ENCODE peak calls at places on chromosomes 3 and 15, in seven cellular contexts. One of them, this sample, is unnamed.

GRCh38 chr15:74264081-74264501 is 28.0 kb downstream of the CCDC33 start:
- DNase-seq in iPS-NIHi11: peak; percentile 49
- DNase-seq in NCI-H460: no peak
- DNase-seq in retina: peak; percentile 43
- DNase-seq in mesenteric fat pad: no peak
- DNase-seq in activated T-cell treated with anti-CD3 and anti-CD28 coated beads, Interleukin-2, amount 50 U/mL, for 4 hours: no peak
- DNase-seq in GM04504: no peak
- DNase-seq in this sample: no peak

GRCh38 chr3:49013738-49014660 is 4.4 kb downstream of the DALRD3 start:
- DNase-seq in retina: no peak
- DNase-seq in NCI-H460: no peak
- DNase-seq in GM04504: no peak
- DNase-seq in iPS-NIHi11: peak; percentile 65
- DNase-seq in mesenteric fat pad: no peak
- DNase-seq in activated T-cell treated with anti-CD3 and anti-CD28 coated beads, Interleukin-2, amount 50 U/mL, for 4 hours: peak; percentile 44
- DNase-seq in this sample: no peak

GRCh38 chr3:169668081-169668956 is 4.8 kb upstream of the MECOM start:
- DNase-seq in NCI-H460: no peak
- DNase-seq in GM04504: no peak
- DNase-seq in iPS-NIHi11: peak; percentile 50
- DNase-seq in retina: peak; percentile 85
- DNase-seq in activated T-cell treated with anti-CD3 and anti-CD28 coated beads, Interleukin-2, amount 50 U/mL, for 4 hours: no peak
- DNase-seq in mesenteric fat pad: no peak
- DNase-seq in this sample: peak; percentile 30

GRCh38 chr15:80730931-80731330 is 35.8 kb downstream of the ABHD17C start:
- DNase-seq in retina: no peak
- DNase-seq in NCI-H460: no peak
- DNase-seq in mesenteric fat pad: no peak
- DNase-seq in GM04504: no peak
- DNase-seq in iPS-NIHi11: no peak
- DNase-seq in activated T-cell treated with anti-CD3 and anti-CD28 coated beads, Interleukin-2, amount 50 U/mL, for 4 hours: no peak
- DNase-seq in this sample: no peak

GRCh38 chr15:59662260-59662659 is 4.9 kb upstream of the GTF2A2 start:
- DNase-seq in NCI-H460: no peak
- DNase-seq in retina: no peak
- DNase-seq in mesenteric fat pad: no peak
- DNase-seq in GM04504: peak; percentile 31
- DNase-seq in activated T-cell treated with anti-CD3 and anti-CD28 coated beads, Interleukin-2, amount 50 U/mL, for 4 hours: no peak
- DNase-seq in iPS-NIHi11: no peak
- DNase-seq in this sample: no peak

GRCh38 chr3:138668107-138668506 is 59.5 kb downstream of the FAIM start:
- DNase-seq in activated T-cell treated with anti-CD3 and anti-CD28 coated beads, Interleukin-2, amount 50 U/mL, for 4 hours: no peak
- DNase-seq in NCI-H460: no peak
- DNase-seq in mesenteric fat pad: no peak
- DNase-seq in iPS-NIHi11: no peak
- DNase-seq in retina: no peak
- DNase-seq in GM04504: no peak
- DNase-seq in this sample: no peak

GRCh38 chr15:70165811-70166284 is 68.1 kb upstream of the TLE3 start:
- DNase-seq in mesenteric fat pad: peak; percentile 87
- DNase-seq in activated T-cell treated with anti-CD3 and anti-CD28 coated beads, Interleukin-2, amount 50 U/mL, for 4 hours: no peak
- DNase-seq in NCI-H460: no peak
- DNase-seq in GM04504: peak; percentile 6
- DNase-seq in iPS-NIHi11: no peak
- DNase-seq in retina: no peak
- DNase-seq in this sample: no peak

GRCh38 chr3:33652736-33653135 is 65.3 kb downstream of the CLASP2 start:
- DNase-seq in retina: no peak
- DNase-seq in NCI-H460: no peak
- DNase-seq in mesenteric fat pad: no peak
- DNase-seq in iPS-NIHi11: no peak
- DNase-seq in GM04504: no peak
- DNase-seq in activated T-cell treated with anti-CD3 and anti-CD28 coated beads, Interleukin-2, amount 50 U/mL, for 4 hours: no peak
- DNase-seq in this sample: no peak

GRCh38 chr3:51500632-51501131 is 867 bp upstream of the DCAF1 start:
- DNase-seq in iPS-NIHi11: no peak
- DNase-seq in retina: no peak
- DNase-seq in mesenteric fat pad: no peak
- DNase-seq in NCI-H460: no peak
- DNase-seq in activated T-cell treated with anti-CD3 and anti-CD28 coated beads, Interleukin-2, amount 50 U/mL, for 4 hours: no peak
- DNase-seq in GM04504: no peak
- DNase-seq in this sample: no peak

GRCh38 chr3:125668804-125669203 is 73.5 kb upstream of the OSBPL11 start:
- DNase-seq in GM04504: no peak
- DNase-seq in activated T-cell treated with anti-CD3 and anti-CD28 coated beads, Interleukin-2, amount 50 U/mL, for 4 hours: no peak
- DNase-seq in retina: no peak
- DNase-seq in NCI-H460: no peak
- DNase-seq in mesenteric fat pad: no peak
- DNase-seq in iPS-NIHi11: no peak
- DNase-seq in this sample: no peak

GRCh38 chr3:107933450-107933849 is 157.4 kb downstream of the CD47 start:
- DNase-seq in iPS-NIHi11: no peak
- DNase-seq in activated T-cell treated with anti-CD3 and anti-CD28 coated beads, Interleukin-2, amount 50 U/mL, for 4 hours: no peak
- DNase-seq in GM04504: no peak
- DNase-seq in NCI-H460: no peak
- DNase-seq in mesenteric fat pad: no peak
- DNase-seq in retina: no peak
- DNase-seq in this sample: no peak

GRCh38 chr3:72591522-72592421 is 256.5 kb downstream of the SHQ1 start:
- DNase-seq in GM04504: peak; percentile 90
- DNase-seq in NCI-H460: no peak
- DNase-seq in iPS-NIHi11: peak; percentile 65
- DNase-seq in mesenteric fat pad: no peak
- DNase-seq in retina: peak; percentile 47
- DNase-seq in activated T-cell treated with anti-CD3 and anti-CD28 coated beads, Interleukin-2, amount 50 U/mL, for 4 hours: no peak
- DNase-seq in this sample: peak; percentile 61

GRCh38 chr3:10928961-10929471 is 63.5 kb upstream of the SLC6A1 start:
- DNase-seq in NCI-H460: no peak
- DNase-seq in retina: no peak
- DNase-seq in GM04504: no peak
- DNase-seq in activated T-cell treated with anti-CD3 and anti-CD28 coated beads, Interleukin-2, amount 50 U/mL, for 4 hours: no peak
- DNase-seq in mesenteric fat pad: peak; percentile 82
- DNase-seq in iPS-NIHi11: no peak
- DNase-seq in this sample: no peak